ENCODE peak calls at places on chromosomes 16 and 17, in four cellular contexts. E, A, N and Q are unnamed samples.

GRCh38 chr17:50033316-50033715 is 22.6 kb upstream of the ITGA3 start:
- DNase-seq in E (no peak), A (no peak), N (no peak), Q (no peak)

GRCh38 chr17:30093463-30094147 is 23.0 kb upstream of the NSRP1 start:
- DNase-seq in E (peak), A (no peak), N (peak), Q (peak)

GRCh38 chr16:11743308-11744074 is 834 bp upstream of the TXNDC11 start:
- DNase-seq in E (peak), A (no peak), N (peak), Q (no peak)

GRCh38 chr17:71208111-71208704 is 912.6 kb upstream of the SOX9 start:
- DNase-seq in E (no peak), A (no peak), N (no peak), Q (no peak)

GRCh38 chr17:37592291-37592690 is 16.9 kb downstream of the SYNRG start:
- DNase-seq in E (no peak), A (no peak), N (no peak), Q (no peak)

GRCh38 chr17:63991611-63992010 is 6.5 kb upstream of the PRR29 start:
- DNase-seq in E (no peak), A (no peak), N (no peak), Q (no peak)

GRCh38 chr16:80824623-80825364 is 20.4 kb upstream of the CDYL2 start:
- DNase-seq in E (peak), A (no peak), N (peak), Q (peak)

GRCh38 chr17:8125196-8125946 is 1.5 kb upstream of the HES7 start:
- DNase-seq in E (peak), A (no peak), N (peak), Q (peak)

GRCh38 chr16:87922250-87922871 is 14.0 kb downstream of the CA5A start:
- DNase-seq in E (no peak), A (no peak), N (no peak), Q (no peak)

GRCh38 chr16:20903116-20903888 is 2.7 kb downstream of the LYRM1 start:
- DNase-seq in E (no peak), A (no peak), N (no peak), Q (no peak)

GRCh38 chr16:49365711-49366509 is 7.7 kb upstream of the C16orf78 start:
- DNase-seq in E (no peak), A (no peak), N (no peak), Q (peak)

GRCh38 chr16:46875243-46875642 is 8.9 kb upstream of the GPT2 start:
- DNase-seq in E (no peak), A (no peak), N (no peak), Q (no peak)

GRCh38 chr16:46866286-46866685 is 17.9 kb upstream of the GPT2 start:
- DNase-seq in E (no peak), A (no peak), N (no peak), Q (no peak)

GRCh38 chr16:46873201-46873600 is 11.0 kb upstream of the GPT2 start:
- DNase-seq in E (no peak), A (no peak), N (no peak), Q (no peak)

DNA sequence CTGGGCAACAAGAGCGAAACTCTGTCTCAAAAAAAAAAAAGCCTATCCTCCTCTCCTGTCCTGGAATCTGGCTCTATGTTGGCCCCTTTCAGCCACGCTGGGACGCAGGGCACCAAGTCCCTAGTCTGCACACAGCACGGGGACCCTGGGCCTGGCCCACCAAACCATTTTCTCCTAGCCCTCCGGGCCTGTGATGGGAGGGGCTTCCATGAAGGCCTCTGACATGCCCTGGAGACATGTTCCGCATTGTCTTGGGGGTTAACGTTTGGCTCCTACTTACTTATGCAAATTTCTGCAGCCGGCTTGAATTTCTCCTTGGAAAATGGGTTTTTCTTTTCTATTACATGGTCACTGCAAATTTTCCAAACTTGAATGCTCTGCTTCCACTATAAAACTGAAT is 12.6 kb upstream of the GPT2 start:
- DNase-seq in E (no peak), A (no peak), N (no peak), Q (no peak)
- TF ChIP-seq RAD21 in E (no peak), A (no peak), N (no peak), Q (no peak)

DNA sequence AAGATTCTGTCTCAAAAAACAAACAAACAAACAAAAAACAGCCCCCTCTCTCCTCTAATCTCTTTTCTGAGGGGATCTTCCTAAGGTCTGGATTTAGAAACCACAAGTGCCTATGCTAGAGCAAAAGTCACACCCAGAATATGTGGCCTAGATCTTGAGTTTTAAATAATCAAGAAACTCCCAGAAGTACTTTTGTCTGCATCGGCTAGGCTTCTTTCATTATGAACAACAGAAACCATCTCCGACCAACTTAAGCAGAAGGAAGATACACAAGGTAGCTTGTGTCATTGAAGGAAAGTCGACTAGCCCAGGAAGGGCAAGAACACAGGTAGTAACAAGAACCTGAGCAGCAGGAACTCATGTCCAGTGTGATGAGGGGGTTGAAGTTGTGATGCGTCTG is 73.9 kb upstream of the KIFC3 start:
- DNase-seq in E (no peak), A (no peak), N (no peak), Q (no peak)
- H2AFZ ChIP-seq in E (no peak), A (no peak), N (no peak), Q (no peak)

GRCh38 chr17:5809580-5810188 is 225.4 kb upstream of the NLRP1 start:
- DNase-seq in E (no peak), A (no peak), N (no peak), Q (no peak)

GRCh38 chr17:5800131-5800530 is 215.8 kb upstream of the NLRP1 start:
- DNase-seq in E (no peak), A (no peak), N (no peak), Q (no peak)

GRCh38 chr17:5800646-5801045 is 216.3 kb upstream of the NLRP1 start:
- DNase-seq in E (no peak), A (no peak), N (no peak), Q (no peak)

GRCh38 chr17:5809056-5809455 is 224.7 kb upstream of the NLRP1 start:
- DNase-seq in E (no peak), A (no peak), N (no peak), Q (no peak)

GRCh38 chr17:5804226-5804625 is 219.9 kb upstream of the NLRP1 start:
- DNase-seq in E (no peak), A (no peak), N (no peak), Q (no peak)
- TF ChIP-seq HDAC6 in E (no peak), A (no peak), N (no peak), Q (no peak)

GRCh38 chr17:149231-149630 is 11.9 kb downstream of the SCGB1C2 start:
- DNase-seq in E (no peak), A (no peak), N (no peak), Q (no peak)
- TF ChIP-seq RAD21 in E (no peak), A (peak), N (no peak), Q (no peak)

GRCh38 chr17:74089869-74090464 is 113.5 kb upstream of the RPL38 start:
- DNase-seq in E (peak), A (peak), N (peak), Q (peak)
- H2AFZ ChIP-seq in E (no peak), A (peak), N (no peak), Q (no peak)

GRCh38 chr17:56599093-56599492 is 5.6 kb downstream of the NOG start:
- DNase-seq in E (no peak), A (no peak), N (no peak), Q (no peak)

GRCh38 chr17:56596741-56597494 is 3.4 kb downstream of the NOG start:
- DNase-seq in E (no peak), A (no peak), N (no peak), Q (no peak)

GRCh38 chr17:56595831-56596740 is 2.6 kb downstream of the NOG start:
- DNase-seq in E (no peak), A (no peak), N (no peak), Q (no peak)

GRCh38 chr17:56598471-56598870 is 5.0 kb downstream of the NOG start:
- DNase-seq in E (no peak), A (no peak), N (no peak), Q (no peak)

DNA sequence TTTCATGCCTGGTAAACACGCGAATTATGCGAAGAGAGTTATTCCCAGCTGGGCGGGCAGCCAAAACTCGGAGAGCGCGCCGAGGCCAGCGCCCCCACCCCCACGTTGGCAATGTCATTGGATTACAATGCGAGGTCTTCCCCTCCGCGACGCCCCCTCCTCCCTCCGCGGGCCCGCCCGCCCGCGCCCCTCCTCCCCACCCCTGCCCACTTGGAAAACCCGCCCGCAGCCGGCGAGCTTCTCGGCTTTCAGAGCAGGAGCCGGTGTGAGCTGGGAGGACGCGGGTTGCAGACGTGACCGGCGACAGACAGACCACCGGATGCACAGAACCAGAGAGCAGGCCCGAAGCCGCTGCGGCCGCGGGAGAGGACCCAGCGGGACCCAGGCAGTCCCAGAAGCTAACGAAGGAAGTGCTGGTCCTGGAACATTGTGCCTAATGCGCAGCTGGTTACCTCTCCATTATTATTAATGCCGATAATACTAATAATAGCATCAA is 4.0 kb downstream of the NOG start:
- DNase-seq in E (no peak), A (no peak), N (no peak), Q (no peak)
- TF ChIP-seq HDAC6 in E (no peak), A (no peak), N (no peak), Q (no peak)